ENCODE peak calls at places on chromosomes 7 and 10, in four cellular contexts. M is HT-29, B is MM.1S, W is NCI-H460. V is an unnamed sample.

GRCh38 chr10:60414877-60415585 is 25.4 kb upstream of the ANK3 start:
- DNase-seq in B (no peak), M (peak), W (peak), V (no peak)

GRCh38 chr10:93280121-93280698 is 201.9 kb downstream of the MYOF start:
- DNase-seq in W (no peak), M (no peak), B (no peak), V (no peak)

GRCh38 chr7:17626215-17626614 is 314.1 kb downstream of the SNX13 start:
- DNase-seq in B (no peak), W (no peak), M (peak), V (no peak)

GRCh38 chr7:22357311-22358175 is 589 bp upstream of the RAPGEF5 start:
- DNase-seq in B (no peak), M (peak), W (peak), V (no peak)

GRCh38 chr7:5665106-5666025 is 116.1 kb downstream of the RNF216 start:
- DNase-seq in M (peak), W (peak), B (peak), V (peak)

GRCh38 chr10:115654961-115655360 is 561.8 kb downstream of the ATRNL1 start:
- DNase-seq in M (no peak), B (no peak), W (no peak), V (no peak)

GRCh38 chr7:39085590-39086049 is 107.9 kb downstream of the POU6F2 start:
- DNase-seq in M (no peak), W (peak), B (no peak), V (no peak)

GRCh38 chr7:123660514-123661354 is 5.1 kb downstream of the LMOD2 start:
- DNase-seq in M (no peak), B (no peak), W (no peak), V (no peak)

GRCh38 chr10:7400068-7400824 is 10.6 kb downstream of the SFMBT2 start:
- DNase-seq in W (no peak), M (no peak), B (no peak), V (no peak)

GRCh38 chr10:14074062-14074884 is 256.5 kb downstream of the FRMD4A start:
- DNase-seq in B (no peak), M (peak), W (peak), V (no peak)

GRCh38 chr7:128962837-128963236 is 25.1 kb downstream of the IRF5 start:
- DNase-seq in B (no peak), W (no peak), M (no peak), V (no peak)

GRCh38 chr10:127834221-127834620 is 58.5 kb downstream of the CLRN3 start:
- DNase-seq in W (no peak), B (no peak), M (no peak), V (no peak)

GRCh38 chr7:55065079-55065478 is 46.3 kb downstream of the EGFR start:
- DNase-seq in B (no peak), W (peak), M (peak), V (no peak)

GRCh38 chr10:24642921-24643678 is 80.6 kb downstream of the ARHGAP21 start:
- DNase-seq in W (peak), B (peak), M (peak), V (peak)

GRCh38 chr7:51224811-51225581 is 91.6 kb downstream of the COBL start:
- DNase-seq in B (no peak), M (peak), W (peak), V (no peak)

GRCh38 chr10:93363891-93364648 is 118.1 kb downstream of the MYOF start:
- DNase-seq in W (no peak), M (no peak), B (no peak), V (no peak)

GRCh38 chr10:97708976-97709745 is 4.4 kb upstream of the MARVELD1 start:
- DNase-seq in M (peak), W (no peak), B (no peak), V (peak)

GRCh38 chr7:484365-485101 is 35.1 kb downstream of the PDGFA start:
- DNase-seq in M (no peak), B (no peak), W (no peak), V (no peak)

V was measured in OCI-LY7.